ENCODE peak calls at places on chromosome 11, in four cellular contexts. One of them, this sample, is unnamed.

GRCh38 chr11:66868726-66869291 is 11.9 kb downstream of the LRFN4 start:
- DNase-seq in heart right ventricle: no peak
- DNase-seq in astrocyte of the spinal cord: no peak
- DNase-seq in HFFc6: no peak
- DNase-seq in this sample: no peak

GRCh38 chr11:108160970-108161566 is 39.7 kb downstream of the ACAT1 start:
- DNase-seq in heart right ventricle: no peak
- DNase-seq in astrocyte of the spinal cord: no peak
- DNase-seq in HFFc6: no peak
- DNase-seq in this sample: no peak

GRCh38 chr11:60905551-60906113 is 753 bp downstream of the PRPF19 start:
- DNase-seq in heart right ventricle: no peak
- DNase-seq in astrocyte of the spinal cord: peak; percentile 52
- DNase-seq in HFFc6: peak; percentile 48
- DNase-seq in this sample: no peak

GRCh38 chr11:118304227-118304808 is at the start of gene CD3E:
- DNase-seq in astrocyte of the spinal cord: no peak
- DNase-seq in heart right ventricle: no peak
- DNase-seq in HFFc6: no peak
- DNase-seq in this sample: no peak

GRCh38 chr11:7570938-7571337 is 57.1 kb downstream of the PPFIBP2 start:
- DNase-seq in astrocyte of the spinal cord: no peak
- DNase-seq in heart right ventricle: no peak
- DNase-seq in HFFc6: no peak
- DNase-seq in this sample: no peak

GRCh38 chr11:61885166-61885778 is 6.1 kb downstream of the FADS3 start:
- DNase-seq in heart right ventricle: no peak
- DNase-seq in HFFc6: no peak
- DNase-seq in astrocyte of the spinal cord: no peak
- DNase-seq in this sample: no peak

GRCh38 chr11:84909740-84910139 is 717.4 kb downstream of the DLG2 start:
- DNase-seq in HFFc6: no peak
- DNase-seq in heart right ventricle: no peak
- DNase-seq in astrocyte of the spinal cord: no peak
- DNase-seq in this sample: no peak

GRCh38 chr11:95108159-95108611 is 18.5 kb downstream of the ENDOD1 start:
- DNase-seq in heart right ventricle: peak; percentile 23
- DNase-seq in astrocyte of the spinal cord: peak; percentile 79
- DNase-seq in HFFc6: no peak
- DNase-seq in this sample: no peak

GRCh38 chr11:10778217-10778970 is 27.3 kb downstream of the CTR9 start:
- DNase-seq in HFFc6: peak; percentile 88
- DNase-seq in heart right ventricle: peak; percentile 59
- DNase-seq in astrocyte of the spinal cord: peak; percentile 73
- DNase-seq in this sample: no peak

GRCh38 chr11:8028766-8029165 is 41.6 kb downstream of the EIF3F start:
- DNase-seq in heart right ventricle: no peak
- DNase-seq in astrocyte of the spinal cord: no peak
- DNase-seq in HFFc6: no peak
- DNase-seq in this sample: no peak

GRCh38 chr11:82174610-82175009 is 559.1 kb downstream of the FAM181B start:
- DNase-seq in heart right ventricle: no peak
- DNase-seq in astrocyte of the spinal cord: no peak
- DNase-seq in HFFc6: no peak
- DNase-seq in this sample: no peak

GRCh38 chr11:128488471-128488870 is 98.9 kb downstream of the ETS1 start:
- DNase-seq in heart right ventricle: no peak
- DNase-seq in HFFc6: peak; percentile 93
- DNase-seq in astrocyte of the spinal cord: peak; percentile 91
- DNase-seq in this sample: no peak

GRCh38 chr11:117830674-117831351 is 6.3 kb upstream of the FXYD2 start:
- DNase-seq in heart right ventricle: no peak
- DNase-seq in HFFc6: no peak
- DNase-seq in astrocyte of the spinal cord: no peak
- DNase-seq in this sample: no peak

GRCh38 chr11:114438303-114438702 is 964 bp upstream of the REXO2 start:
- DNase-seq in HFFc6: no peak
- DNase-seq in astrocyte of the spinal cord: no peak
- DNase-seq in heart right ventricle: no peak
- DNase-seq in this sample: no peak

GRCh38 chr11:66842501-66842895 is 743 bp upstream of the RCE1 start:
- DNase-seq in heart right ventricle: no peak
- DNase-seq in astrocyte of the spinal cord: no peak
- DNase-seq in HFFc6: no peak
- DNase-seq in this sample: no peak

GRCh38 chr11:102989379-102990047 is 34.0 kb upstream of the MMP13 start:
- DNase-seq in astrocyte of the spinal cord: peak; percentile 42
- DNase-seq in HFFc6: peak; percentile 47
- DNase-seq in heart right ventricle: no peak
- DNase-seq in this sample: no peak

GRCh38 chr11:113818426-113818825 is 38.8 kb downstream of the CLDN25 start:
- DNase-seq in HFFc6: no peak
- DNase-seq in heart right ventricle: no peak
- DNase-seq in astrocyte of the spinal cord: no peak
- DNase-seq in this sample: no peak

GRCh38 chr11:78244546-78245315 is 56.0 kb downstream of the USP35 start:
- DNase-seq in HFFc6: peak; percentile 27
- DNase-seq in heart right ventricle: no peak
- DNase-seq in astrocyte of the spinal cord: peak; percentile 61
- DNase-seq in this sample: no peak

GRCh38 chr11:28713850-28714249 is 605.7 kb downstream of the METTL15 start:
- DNase-seq in HFFc6: no peak
- DNase-seq in astrocyte of the spinal cord: no peak
- DNase-seq in heart right ventricle: no peak
- DNase-seq in this sample: no peak

GRCh38 chr11:134119094-134119493 is 50.2 kb downstream of the JAM3 start:
- DNase-seq in heart right ventricle: no peak
- DNase-seq in HFFc6: peak; percentile 77
- DNase-seq in astrocyte of the spinal cord: peak; percentile 85
- DNase-seq in this sample: no peak

GRCh38 chr11:76602431-76602861 is 68.1 kb downstream of the LRRC32 start:
- DNase-seq in HFFc6: no peak
- DNase-seq in heart right ventricle: peak; percentile 74
- DNase-seq in astrocyte of the spinal cord: no peak
- DNase-seq in this sample: no peak

GRCh38 chr11:20599424-20600346 is at the start of gene SLC6A5:
- DNase-seq in astrocyte of the spinal cord: peak; percentile 33
- DNase-seq in HFFc6: no peak
- DNase-seq in heart right ventricle: peak; percentile 47
- DNase-seq in this sample: no peak

GRCh38 chr11:64447717-64448598 is 89.0 kb downstream of the RPS6KA4 start:
- DNase-seq in heart right ventricle: peak; percentile 32
- DNase-seq in HFFc6: peak; percentile 29
- DNase-seq in astrocyte of the spinal cord: no peak
- DNase-seq in this sample: no peak

GRCh38 chr11:47980907-47981621 is 705 bp downstream of the PTPRJ start:
- DNase-seq in astrocyte of the spinal cord: no peak
- DNase-seq in HFFc6: peak; percentile 27
- DNase-seq in heart right ventricle: peak; percentile 54
- DNase-seq in this sample: no peak

GRCh38 chr11:12761029-12761428 is 86.8 kb downstream of the TEAD1 start:
- DNase-seq in heart right ventricle: no peak
- DNase-seq in astrocyte of the spinal cord: peak; percentile 58
- DNase-seq in HFFc6: peak; percentile 44
- DNase-seq in this sample: no peak

GRCh38 chr11:8265681-8266241 is 2.1 kb upstream of the LMO1 start:
- DNase-seq in heart right ventricle: no peak
- DNase-seq in astrocyte of the spinal cord: no peak
- DNase-seq in HFFc6: no peak
- DNase-seq in this sample: no peak

GRCh38 chr11:72233773-72234513 is 9.4 kb downstream of the INPPL1 start:
- DNase-seq in astrocyte of the spinal cord: no peak
- DNase-seq in heart right ventricle: no peak
- DNase-seq in HFFc6: no peak
- DNase-seq in this sample: no peak

GRCh38 chr11:103055174-103055890 is 36.6 kb downstream of the DCUN1D5 start:
- DNase-seq in HFFc6: peak; percentile 55
- DNase-seq in astrocyte of the spinal cord: peak; percentile 62
- DNase-seq in heart right ventricle: no peak
- DNase-seq in this sample: no peak

GRCh38 chr11:433641-434040 is 8.2 kb downstream of the ANO9 start:
- DNase-seq in heart right ventricle: peak; percentile 8
- DNase-seq in astrocyte of the spinal cord: no peak
- DNase-seq in HFFc6: no peak
- DNase-seq in this sample: no peak

GRCh38 chr11:65432686-65433582 is 10.3 kb downstream of the NEAT1 start:
- DNase-seq in HFFc6: no peak
- DNase-seq in astrocyte of the spinal cord: peak; percentile 54
- DNase-seq in heart right ventricle: no peak
- DNase-seq in this sample: no peak

GRCh38 chr11:34620820-34621792 is at the start of gene EHF:
- DNase-seq in HFFc6: no peak
- DNase-seq in heart right ventricle: no peak
- DNase-seq in astrocyte of the spinal cord: no peak
- DNase-seq in this sample: no peak

GRCh38 chr11:129968611-129969419 is 33.8 kb downstream of the PRDM10 start:
- DNase-seq in heart right ventricle: no peak
- DNase-seq in HFFc6: no peak
- DNase-seq in astrocyte of the spinal cord: no peak
- DNase-seq in this sample: no peak

DNA sequence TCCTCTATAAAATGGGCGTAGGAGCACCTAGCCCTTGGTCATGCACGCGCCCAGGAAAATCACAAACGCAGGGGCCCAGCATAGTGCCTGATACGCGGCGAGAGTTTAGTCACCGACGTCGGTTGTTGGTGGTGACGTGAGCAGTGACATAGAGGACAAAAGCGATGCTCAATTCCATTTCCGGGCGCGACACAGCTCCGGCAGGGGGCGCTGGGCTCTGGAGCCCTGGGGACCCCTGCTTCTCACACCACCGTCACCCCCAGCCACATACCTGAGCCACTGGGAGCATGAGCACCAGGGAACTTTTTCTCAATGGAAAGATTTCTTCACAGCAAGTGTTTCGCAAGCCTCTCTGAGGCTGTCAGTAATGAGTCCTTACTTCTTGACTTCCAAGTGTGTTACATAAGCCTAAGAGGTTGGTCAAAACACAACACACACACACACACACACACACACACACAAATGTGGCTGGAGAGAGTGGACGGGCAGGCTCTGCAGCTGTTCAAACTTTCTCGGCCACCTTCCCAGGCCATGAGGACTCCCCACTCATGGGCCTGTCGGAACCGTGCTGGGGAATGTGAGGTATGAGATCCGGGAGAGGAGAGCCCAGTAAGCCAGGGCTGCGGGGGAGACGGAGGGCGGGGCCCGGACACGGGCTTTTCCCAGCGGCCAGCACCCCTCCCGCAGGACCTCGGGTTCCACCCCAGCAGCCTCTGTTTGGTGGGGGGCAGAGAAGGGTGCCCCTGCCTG is 36.9 kb upstream of the LINC01488 start:
- DNase-seq in HFFc6: peak; percentile 94
- DNase-seq in heart right ventricle: peak; percentile 56
- DNase-seq in astrocyte of the spinal cord: peak; percentile 78
- DNase-seq in this sample: peak; percentile 69
- TF ChIP-seq CTCF in HFFc6: peak; percentile 85
- TF ChIP-seq CTCF in heart right ventricle: peak; percentile 14
- TF ChIP-seq CTCF in astrocyte of the spinal cord: peak; percentile 31
- TF ChIP-seq CTCF in this sample: peak; percentile 14

GRCh38 chr11:73287400-73288101 is 15.4 kb downstream of the P2RY6 start:
- DNase-seq in HFFc6: no peak
- DNase-seq in astrocyte of the spinal cord: no peak
- DNase-seq in heart right ventricle: no peak
- DNase-seq in this sample: no peak

GRCh38 chr11:73285721-73286120 is 13.6 kb downstream of the P2RY6 start:
- DNase-seq in heart right ventricle: no peak
- DNase-seq in astrocyte of the spinal cord: no peak
- DNase-seq in HFFc6: no peak
- DNase-seq in this sample: no peak

GRCh38 chr11:73288197-73288872 is 16.2 kb downstream of the P2RY6 start:
- DNase-seq in heart right ventricle: no peak
- DNase-seq in HFFc6: no peak
- DNase-seq in astrocyte of the spinal cord: no peak
- DNase-seq in this sample: no peak

GRCh38 chr11:73284106-73284505 is 12.0 kb downstream of the P2RY6 start:
- DNase-seq in HFFc6: no peak
- DNase-seq in astrocyte of the spinal cord: no peak
- DNase-seq in heart right ventricle: no peak
- DNase-seq in this sample: no peak

GRCh38 chr11:73286240-73286810 is 14.2 kb downstream of the P2RY6 start:
- DNase-seq in astrocyte of the spinal cord: no peak
- DNase-seq in heart right ventricle: no peak
- DNase-seq in HFFc6: no peak
- DNase-seq in this sample: no peak
- TF ChIP-seq CTCF in astrocyte of the spinal cord: no peak
- TF ChIP-seq CTCF in heart right ventricle: no peak
- TF ChIP-seq CTCF in HFFc6: peak; percentile 20
- TF ChIP-seq CTCF in this sample: no peak

GRCh38 chr11:70243912-70244652 is 26.4 kb upstream of the PPFIA1 start:
- DNase-seq in astrocyte of the spinal cord: no peak
- DNase-seq in heart right ventricle: no peak
- DNase-seq in HFFc6: no peak
- DNase-seq in this sample: no peak

GRCh38 chr11:70242885-70243284 is 27.6 kb upstream of the PPFIA1 start:
- DNase-seq in heart right ventricle: no peak
- DNase-seq in HFFc6: no peak
- DNase-seq in astrocyte of the spinal cord: no peak
- DNase-seq in this sample: no peak

GRCh38 chr11:70246196-70246595 is 24.3 kb upstream of the PPFIA1 start:
- DNase-seq in HFFc6: no peak
- DNase-seq in heart right ventricle: no peak
- DNase-seq in astrocyte of the spinal cord: peak; percentile 52
- DNase-seq in this sample: no peak

GRCh38 chr11:70247042-70247709 is 23.3 kb upstream of the PPFIA1 start:
- DNase-seq in heart right ventricle: no peak
- DNase-seq in HFFc6: no peak
- DNase-seq in astrocyte of the spinal cord: peak; percentile 14
- DNase-seq in this sample: no peak

GRCh38 chr11:70244698-70245097 is 25.8 kb upstream of the PPFIA1 start:
- DNase-seq in heart right ventricle: no peak
- DNase-seq in astrocyte of the spinal cord: peak; percentile 86
- DNase-seq in HFFc6: peak; percentile 65
- DNase-seq in this sample: peak; percentile 78
- TF ChIP-seq CTCF in heart right ventricle: no peak
- TF ChIP-seq CTCF in astrocyte of the spinal cord: no peak
- TF ChIP-seq CTCF in HFFc6: no peak
- TF ChIP-seq CTCF in this sample: no peak

DNA sequence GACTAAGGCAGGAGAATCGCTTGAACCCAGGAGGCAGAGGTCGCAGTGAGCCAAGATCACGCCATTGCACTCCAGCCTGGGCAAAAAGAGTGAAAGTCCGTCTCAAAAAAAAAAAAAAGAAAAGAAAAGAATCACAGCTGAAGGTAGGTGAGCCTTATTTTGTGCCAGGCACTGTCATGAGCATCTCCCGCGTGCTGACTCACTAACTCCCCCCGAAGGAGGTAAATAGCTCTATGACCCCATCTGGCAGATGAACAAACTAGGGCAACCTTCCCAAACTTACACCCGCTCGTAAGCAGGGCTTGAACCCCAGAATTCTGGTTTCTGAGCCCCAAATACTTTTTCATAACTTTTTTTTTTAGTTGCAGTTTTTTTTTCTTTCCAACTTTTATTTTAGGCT is 60.3 kb downstream of the ANO1 start:
- DNase-seq in astrocyte of the spinal cord: no peak
- DNase-seq in heart right ventricle: no peak
- DNase-seq in HFFc6: no peak
- DNase-seq in this sample: no peak
- TF ChIP-seq CTCF in astrocyte of the spinal cord: no peak
- TF ChIP-seq CTCF in heart right ventricle: no peak
- TF ChIP-seq CTCF in HFFc6: no peak
- TF ChIP-seq CTCF in this sample: no peak

GRCh38 chr11:123302751-123303195 is 107.7 kb upstream of the CLMP start:
- DNase-seq in astrocyte of the spinal cord: peak; percentile 44
- DNase-seq in HFFc6: peak; percentile 72
- DNase-seq in heart right ventricle: no peak
- DNase-seq in this sample: no peak
- TF ChIP-seq CTCF in astrocyte of the spinal cord: peak; percentile 15
- TF ChIP-seq CTCF in HFFc6: peak; percentile 69
- TF ChIP-seq CTCF in heart right ventricle: no peak
- TF ChIP-seq CTCF in this sample: peak; percentile 2